ENCODE peak calls at places on chromosomes 4 and X, in four cellular contexts. P is epithelial cell of esophagus, R is NCI-H2081, C is heart left ventricle. X is an unnamed sample.

GRCh38 chr4:147825451-147826287 is 93.8 kb downstream of the ARHGAP10 start:
- DNase-seq in P (peak; percentile 60), C (peak; percentile 70), R (no peak), X (no peak)

GRCh38 chrX:149570668-149571067 is 16.6 kb downstream of the MAGEA9B start:
- DNase-seq in R (no peak), C (no peak), P (peak; percentile 92), X (no peak)

GRCh38 chr4:82515705-82516104 is 46.1 kb downstream of the TMEM150C start:
- DNase-seq in P (peak; percentile 28), C (peak; percentile 46), R (peak; percentile 14), X (peak; percentile 40)

GRCh38 chr4:720111-720860 is 14.7 kb downstream of the PCGF3 start:
- DNase-seq in C (no peak), P (no peak), R (no peak), X (no peak)

GRCh38 chr4:128068927-128069326 is 7.8 kb downstream of the LARP1B start:
- DNase-seq in R (no peak), P (peak; percentile 50), C (no peak), X (no peak)

GRCh38 chr4:61520688-61521160 is 320.6 kb downstream of the ADGRL3 start:
- DNase-seq in C (no peak), P (peak; percentile 85), R (peak; percentile 2), X (no peak)

GRCh38 chr4:1082215-1083182 is 30.9 kb downstream of the RNF212 start:
- DNase-seq in P (peak; percentile 97), R (no peak), C (no peak), X (no peak)

GRCh38 chrX:100969408-100969807 is at the start of gene ARL13A:
- DNase-seq in C (no peak), R (no peak), P (no peak), X (no peak)

GRCh38 chr4:3202836-3203820 is 45.8 kb upstream of the MSANTD1 start:
- DNase-seq in P (no peak), R (no peak), C (no peak), X (peak; percentile 36)

GRCh38 chrX:104913348-104913747 is 307.1 kb downstream of the TEX13A start:
- DNase-seq in P (peak; percentile 9), C (no peak), R (no peak), X (peak; percentile 11)

GRCh38 chrX:138845791-138846190 is 134.3 kb upstream of the FGF13 start:
- DNase-seq in P (no peak), R (no peak), C (no peak), X (no peak)

GRCh38 chr4:89218587-89218986 is 89.0 kb downstream of the GPRIN3 start:
- DNase-seq in C (no peak), R (no peak), P (no peak), X (no peak)

GRCh38 chr4:108941914-108942379 is 179.1 kb upstream of the ETNPPL start:
- DNase-seq in P (no peak), R (no peak), C (no peak), X (no peak)

GRCh38 chr4:101621120-101621519 is 169.4 kb upstream of the BANK1 start:
- DNase-seq in C (no peak), P (no peak), R (no peak), X (no peak)

GRCh38 chr4:14115106-14115505 is 487.6 kb upstream of the BOD1L1 start:
- DNase-seq in C (no peak), P (no peak), R (no peak), X (no peak)

GRCh38 chrX:55486736-55487135 is 2.9 kb downstream of the USP51 start:
- DNase-seq in P (peak; percentile 52), C (no peak), R (no peak), X (peak; percentile 2)

GRCh38 chr4:41185614-41186609 is 28.4 kb downstream of the APBB2 start:
- DNase-seq in R (no peak), C (no peak), P (peak; percentile 80), X (no peak)

GRCh38 chr4:150743564-150744342 is 161.8 kb downstream of the MAB21L2 start:
- DNase-seq in C (no peak), P (peak; percentile 10), R (no peak), X (no peak)

GRCh38 chr4:10403633-10404445 is 53.4 kb downstream of the ZNF518B start:
- DNase-seq in R (peak; percentile 26), P (peak; percentile 60), C (no peak), X (peak; percentile 0)